ENCODE peak calls at places on chromosomes 12 and 14, in four cellular contexts. R, G, Y and O are unnamed samples.

GRCh38 chr12:114254998-114255397 is 150.9 kb downstream of the TBX5 start:
- DNase-seq in R (no peak), G (peak), Y (no peak), O (no peak)

GRCh38 chr14:30225171-30225570 is 297.5 kb upstream of the PRKD1 start:
- DNase-seq in R (no peak), G (no peak), Y (no peak), O (no peak)

GRCh38 chr14:52240623-52241022 is 26.9 kb upstream of the PTGDR start:
- DNase-seq in R (no peak), G (no peak), Y (no peak), O (no peak)

GRCh38 chr14:54671537-54671936 is 104.6 kb downstream of the SAMD4A start:
- DNase-seq in R (no peak), G (peak), Y (no peak), O (no peak)

GRCh38 chr12:54012631-54013398 is 4.0 kb downstream of the HOXC8 start:
- DNase-seq in R (no peak), G (no peak), Y (no peak), O (no peak)

GRCh38 chr12:29146201-29146600 is 2.9 kb upstream of the FAR2 start:
- DNase-seq in R (no peak), G (no peak), Y (no peak), O (no peak)

GRCh38 chr12:42819801-42820200 is 230.3 kb upstream of the PRICKLE1 start:
- DNase-seq in R (no peak), G (no peak), Y (no peak), O (no peak)

GRCh38 chr12:117671734-117672133 is 297.1 kb downstream of the KSR2 start:
- DNase-seq in R (no peak), G (peak), Y (no peak), O (peak)

GRCh38 chr14:67999693-68000384 is 180.3 kb downstream of the RAD51B start:
- DNase-seq in R (no peak), G (no peak), Y (no peak), O (no peak)

GRCh38 chr12:78192979-78193378 is 362.3 kb downstream of the NAV3 start:
- DNase-seq in R (no peak), G (no peak), Y (no peak), O (no peak)

GRCh38 chr12:67890726-67891125 is 98.5 kb upstream of the IFNG-AS1 start:
- DNase-seq in R (no peak), G (no peak), Y (no peak), O (no peak)

GRCh38 chr14:95098984-95099599 is 58.2 kb downstream of the DICER1 start:
- DNase-seq in R (peak), G (peak), Y (no peak), O (peak)

GRCh38 chr14:64693766-64694165 is 10.5 kb upstream of the PLEKHG3 start:
- DNase-seq in R (no peak), G (peak), Y (no peak), O (peak)

GRCh38 chr14:92253381-92253894 is 69.5 kb upstream of the SLC24A4 start:
- DNase-seq in R (no peak), G (peak), Y (no peak), O (no peak)

GRCh38 chr12:59067068-59067467 is 146.8 kb upstream of the LRIG3 start:
- DNase-seq in R (no peak), G (no peak), Y (no peak), O (peak)

GRCh38 chr12:63085120-63085519 is 65.9 kb downstream of the AVPR1A start:
- DNase-seq in R (no peak), G (no peak), Y (no peak), O (no peak)